ENCODE peak calls at places on chromosomes 5 and 9, in seven cellular contexts. One of them, this sample, is unnamed.

GRCh38 chr5:34970552-34970951 is 41.2 kb downstream of the DNAJC21 start:
- DNase-seq in Panc1: no peak
- DNase-seq in A549: no peak
- DNase-seq in HCT116: no peak
- DNase-seq in SK-N-SH: no peak
- DNase-seq in HepG2: no peak
- DNase-seq in GM23338: no peak
- DNase-seq in this sample: no peak

GRCh38 chr9:112494153-112494552 is 7.5 kb downstream of the KIAA1958 start:
- DNase-seq in Panc1: no peak
- DNase-seq in A549: no peak
- DNase-seq in HCT116: no peak
- DNase-seq in SK-N-SH: no peak
- DNase-seq in HepG2: no peak
- DNase-seq in GM23338: no peak
- DNase-seq in this sample: no peak

GRCh38 chr5:170141636-170142035 is 35.9 kb downstream of the FOXI1 start:
- DNase-seq in Panc1: no peak
- DNase-seq in A549: no peak
- DNase-seq in HCT116: no peak
- DNase-seq in SK-N-SH: no peak
- DNase-seq in HepG2: no peak
- DNase-seq in GM23338: no peak
- DNase-seq in this sample: no peak

GRCh38 chr5:141850183-141850768 is 27.9 kb downstream of the PCDH1 start:
- DNase-seq in Panc1: no peak
- DNase-seq in A549: peak; percentile 29
- DNase-seq in HCT116: no peak
- DNase-seq in SK-N-SH: peak; percentile 83
- DNase-seq in HepG2: no peak
- DNase-seq in GM23338: no peak
- DNase-seq in this sample: no peak

GRCh38 chr9:85185486-85186217 is 516.1 kb downstream of the NTRK2 start:
- DNase-seq in Panc1: no peak
- DNase-seq in A549: no peak
- DNase-seq in HCT116: no peak
- DNase-seq in SK-N-SH: no peak
- DNase-seq in HepG2: no peak
- DNase-seq in GM23338: no peak
- DNase-seq in this sample: no peak

GRCh38 chr9:135519179-135519971 is 1.9 kb upstream of the LCN1 start:
- DNase-seq in Panc1: no peak
- DNase-seq in A549: no peak
- DNase-seq in HCT116: no peak
- DNase-seq in SK-N-SH: no peak
- DNase-seq in HepG2: no peak
- DNase-seq in GM23338: no peak
- DNase-seq in this sample: no peak

GRCh38 chr5:4879693-4880303 is 260.3 kb upstream of the ADAMTS16 start:
- DNase-seq in Panc1: peak; percentile 66
- DNase-seq in A549: peak; percentile 72
- DNase-seq in HCT116: peak; percentile 39
- DNase-seq in SK-N-SH: peak; percentile 87
- DNase-seq in HepG2: peak; percentile 44
- DNase-seq in GM23338: peak; percentile 74
- DNase-seq in this sample: no peak

GRCh38 chr5:172722309-172722815 is 48.6 kb downstream of the DUSP1 start:
- DNase-seq in Panc1: no peak
- DNase-seq in A549: no peak
- DNase-seq in HCT116: no peak
- DNase-seq in SK-N-SH: no peak
- DNase-seq in HepG2: no peak
- DNase-seq in GM23338: no peak
- DNase-seq in this sample: no peak

GRCh38 chr5:106288977-106289376 is 1381.8 kb downstream of the EFNA5 start:
- DNase-seq in Panc1: no peak
- DNase-seq in A549: no peak
- DNase-seq in HCT116: no peak
- DNase-seq in SK-N-SH: no peak
- DNase-seq in HepG2: no peak
- DNase-seq in GM23338: no peak
- DNase-seq in this sample: no peak

GRCh38 chr9:93009337-93010015 is 49.0 kb upstream of the SUSD3 start:
- DNase-seq in Panc1: no peak
- DNase-seq in A549: no peak
- DNase-seq in HCT116: no peak
- DNase-seq in SK-N-SH: peak; percentile 7
- DNase-seq in HepG2: no peak
- DNase-seq in GM23338: no peak
- DNase-seq in this sample: no peak

GRCh38 chr5:118692811-118693342 is 295.5 kb downstream of the DTWD2 start:
- DNase-seq in Panc1: no peak
- DNase-seq in A549: no peak
- DNase-seq in HCT116: no peak
- DNase-seq in SK-N-SH: peak; percentile 56
- DNase-seq in HepG2: no peak
- DNase-seq in GM23338: peak; percentile 40
- DNase-seq in this sample: no peak
- TF ChIP-seq REST in Panc1: no peak
- TF ChIP-seq REST in A549: no peak
- TF ChIP-seq REST in HCT116: no peak
- TF ChIP-seq REST in SK-N-SH: no peak
- TF ChIP-seq REST in HepG2: no peak
- TF ChIP-seq REST in GM23338: no peak
- TF ChIP-seq REST in this sample: no peak

GRCh38 chr9:137836831-137837241 is 40.7 kb upstream of the CACNA1B start:
- DNase-seq in Panc1: no peak
- DNase-seq in A549: no peak
- DNase-seq in HCT116: no peak
- DNase-seq in SK-N-SH: no peak
- DNase-seq in HepG2: no peak
- DNase-seq in GM23338: peak; percentile 49
- DNase-seq in this sample: no peak
- TF ChIP-seq REST in Panc1: no peak
- TF ChIP-seq REST in A549: no peak
- TF ChIP-seq REST in HCT116: no peak
- TF ChIP-seq REST in SK-N-SH: no peak
- TF ChIP-seq REST in HepG2: no peak
- TF ChIP-seq REST in GM23338: no peak
- TF ChIP-seq REST in this sample: no peak

DNA sequence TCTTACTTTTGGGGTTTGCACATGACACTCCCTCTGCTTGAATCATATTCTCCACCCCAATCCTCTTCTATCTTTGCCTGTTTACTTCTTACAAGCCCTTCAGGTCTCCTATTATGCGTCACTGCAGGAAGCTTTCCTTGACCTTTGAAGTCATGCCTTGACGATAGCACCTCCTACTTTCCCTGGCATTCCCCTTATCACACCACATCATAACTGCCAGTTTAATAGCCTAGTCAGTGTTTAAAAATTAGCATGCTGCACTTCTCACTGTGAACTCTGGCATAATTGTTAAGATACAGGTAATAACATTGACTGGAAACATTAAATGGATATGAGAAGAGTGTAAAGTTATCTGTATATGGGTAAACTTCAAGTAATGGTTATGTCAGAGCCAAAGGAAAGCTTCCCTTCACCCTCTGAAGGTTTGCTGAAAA is 37.1 kb upstream of the CEP120 start:
- DNase-seq in Panc1: no peak
- DNase-seq in A549: peak; percentile 69
- DNase-seq in HCT116: peak; percentile 47
- DNase-seq in SK-N-SH: no peak
- DNase-seq in HepG2: no peak
- DNase-seq in GM23338: peak; percentile 50
- DNase-seq in this sample: no peak
- TF ChIP-seq REST in Panc1: no peak
- TF ChIP-seq REST in A549: no peak
- TF ChIP-seq REST in HCT116: no peak
- TF ChIP-seq REST in SK-N-SH: no peak
- TF ChIP-seq REST in HepG2: no peak
- TF ChIP-seq REST in GM23338: no peak
- TF ChIP-seq REST in this sample: no peak

DNA sequence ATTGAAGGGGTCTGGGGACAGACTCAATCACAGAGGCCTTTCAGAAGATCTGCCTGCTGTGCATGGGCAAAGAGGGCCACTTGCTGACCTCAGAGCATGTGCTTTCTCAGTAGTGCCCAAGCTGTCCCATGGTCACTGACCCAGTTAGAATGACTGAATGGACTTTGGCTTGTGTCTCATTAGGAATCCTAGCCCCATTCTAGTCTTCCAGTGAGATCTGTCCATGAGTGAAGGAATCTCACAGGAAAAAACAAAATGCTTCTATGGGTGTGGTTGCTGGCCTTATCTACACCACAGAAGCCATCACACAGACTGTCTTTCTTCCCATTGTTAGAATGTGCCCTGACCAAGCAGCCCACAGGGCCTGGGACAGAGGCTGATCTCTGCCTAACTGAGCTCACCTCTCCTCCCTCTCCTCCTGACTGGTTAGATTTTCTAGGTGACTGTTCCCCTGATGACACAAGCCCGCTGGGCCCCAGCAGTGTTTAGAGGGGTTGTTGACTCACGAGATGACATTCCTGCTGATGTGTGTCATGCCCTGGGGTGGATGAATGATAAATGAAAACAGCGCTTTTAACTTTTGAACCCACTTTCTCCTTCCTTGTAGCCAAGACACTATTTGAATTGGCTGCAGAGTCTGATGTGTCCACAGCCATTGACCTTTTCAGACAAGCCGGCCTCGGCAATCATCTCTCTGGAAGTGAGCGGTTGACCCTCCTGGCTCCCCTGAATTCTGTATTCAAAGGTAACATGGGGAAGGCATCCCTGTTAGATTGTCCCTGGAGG is 24.7 kb downstream of the TGFBI start:
- DNase-seq in Panc1: peak; percentile 89
- DNase-seq in A549: peak; percentile 95
- DNase-seq in HCT116: peak; percentile 76
- DNase-seq in SK-N-SH: no peak
- DNase-seq in HepG2: peak; percentile 99
- DNase-seq in GM23338: no peak
- DNase-seq in this sample: no peak
- TF ChIP-seq REST in Panc1: no peak
- TF ChIP-seq REST in A549: no peak
- TF ChIP-seq REST in HCT116: no peak
- TF ChIP-seq REST in SK-N-SH: peak; percentile 65
- TF ChIP-seq REST in HepG2: peak; percentile 74
- TF ChIP-seq REST in GM23338: no peak
- TF ChIP-seq REST in this sample: no peak

DNA sequence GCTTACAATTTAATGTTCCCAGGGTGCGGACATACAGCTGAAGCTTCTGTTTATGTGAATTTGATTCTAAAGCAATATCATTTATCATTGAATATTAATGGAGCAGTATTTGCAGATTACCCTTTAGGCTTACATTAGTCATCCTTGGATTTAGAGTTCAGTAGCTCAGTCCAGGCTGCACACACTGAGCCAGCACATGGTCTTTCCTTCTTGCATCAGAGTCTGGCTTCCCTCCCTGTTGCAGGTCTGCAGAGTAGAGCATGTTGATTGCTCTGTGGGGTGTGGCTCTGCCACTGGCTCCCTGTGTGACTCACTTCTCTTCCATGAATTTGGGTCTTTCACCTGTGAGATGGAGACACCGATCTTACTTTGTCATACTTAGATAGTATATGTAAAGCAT is 36.8 kb downstream of the NSG2 start:
- DNase-seq in Panc1: no peak
- DNase-seq in A549: no peak
- DNase-seq in HCT116: no peak
- DNase-seq in SK-N-SH: no peak
- DNase-seq in HepG2: no peak
- DNase-seq in GM23338: no peak
- DNase-seq in this sample: no peak
- TF ChIP-seq REST in Panc1: no peak
- TF ChIP-seq REST in A549: no peak
- TF ChIP-seq REST in HCT116: no peak
- TF ChIP-seq REST in SK-N-SH: no peak
- TF ChIP-seq REST in HepG2: no peak
- TF ChIP-seq REST in GM23338: no peak
- TF ChIP-seq REST in this sample: no peak

GRCh38 chr5:54148062-54148461 is 162.3 kb downstream of the ARL15 start:
- DNase-seq in Panc1: no peak
- DNase-seq in A549: no peak
- DNase-seq in HCT116: no peak
- DNase-seq in SK-N-SH: peak; percentile 15
- DNase-seq in HepG2: no peak
- DNase-seq in GM23338: no peak
- DNase-seq in this sample: no peak
- TF ChIP-seq REST in Panc1: no peak
- TF ChIP-seq REST in A549: no peak
- TF ChIP-seq REST in HCT116: no peak
- TF ChIP-seq REST in SK-N-SH: no peak
- TF ChIP-seq REST in HepG2: no peak
- TF ChIP-seq REST in GM23338: no peak
- TF ChIP-seq REST in this sample: no peak

GRCh38 chr9:129391215-129391614 is 213.2 kb upstream of the IER5L start:
- DNase-seq in Panc1: no peak
- DNase-seq in A549: no peak
- DNase-seq in HCT116: no peak
- DNase-seq in SK-N-SH: no peak
- DNase-seq in HepG2: no peak
- DNase-seq in GM23338: no peak
- DNase-seq in this sample: no peak
- TF ChIP-seq REST in Panc1: no peak
- TF ChIP-seq REST in A549: no peak
- TF ChIP-seq REST in HCT116: no peak
- TF ChIP-seq REST in SK-N-SH: no peak
- TF ChIP-seq REST in HepG2: no peak
- TF ChIP-seq REST in GM23338: no peak
- TF ChIP-seq REST in this sample: no peak

This sample was measured in HL-60.